ENCODE peak calls at places on chromosomes 13 and 19, in six cellular contexts. C is omental fat pad; M is effector CD4-positive, alpha-beta T cell; W is AG04449; H is H54; B is nephron progenitor cell. U is an unnamed sample.

GRCh38 chr19:47446534-47447469 is 24.9 kb downstream of the SLC8A2 start:
- DNase-seq in C (no peak), M (no peak), W (no peak), H (no peak), B (peak; percentile 62), U (no peak)

GRCh38 chr19:49413348-49413747 is 9.9 kb downstream of the PTH2 start:
- DNase-seq in C (no peak), M (no peak), W (no peak), H (no peak), B (no peak), U (no peak)

GRCh38 chr13:24693862-24694471 is 13.8 kb downstream of the ATP12A start:
- DNase-seq in C (no peak), M (peak; percentile 24), W (no peak), H (peak; percentile 53), B (peak; percentile 61), U (no peak)

GRCh38 chr19:3163230-3163886 is 15.2 kb upstream of the S1PR4 start:
- DNase-seq in C (no peak), M (peak; percentile 64), W (no peak), H (peak; percentile 96), B (peak; percentile 73), U (no peak)

GRCh38 chr13:25652764-25653163 is 281.0 kb downstream of the ATP8A2 start:
- DNase-seq in C (no peak), M (no peak), W (no peak), H (no peak), B (no peak), U (no peak)

GRCh38 chr13:53015044-53015443 is 13.6 kb upstream of the OLFM4 start:
- DNase-seq in C (no peak), M (no peak), W (no peak), H (no peak), B (no peak), U (no peak)

GRCh38 chr19:33150852-33151518 is 19.1 kb downstream of the WDR88 start:
- DNase-seq in C (no peak), M (no peak), W (no peak), H (no peak), B (no peak), U (no peak)

GRCh38 chr19:11265785-11266236 is 3.5 kb upstream of the DOCK6 start:
- DNase-seq in C (no peak), M (no peak), W (no peak), H (peak; percentile 93), B (no peak), U (no peak)

GRCh38 chr13:31627097-31627496 is 112.2 kb upstream of the RXFP2 start:
- DNase-seq in C (no peak), M (no peak), W (no peak), H (no peak), B (no peak), U (no peak)

GRCh38 chr13:112220296-112220875 is 153.4 kb downstream of the SOX1 start:
- DNase-seq in C (no peak), M (no peak), W (no peak), H (no peak), B (no peak), U (no peak)

U was measured in HS-5.